ENCODE peak calls at places on chromosomes 2 and 18, in six cellular contexts. One of them, this sample, is unnamed.

GRCh38 chr2:127593228-127594115 is 52.5 kb upstream of the GPR17 start:
- DNase-seq in lower leg skin: peak; percentile 77
- DNase-seq in endodermal cell: peak; percentile 33
- DNase-seq in A549: no peak
- DNase-seq in BE2C: no peak
- DNase-seq in heart right ventricle: no peak
- DNase-seq in this sample: no peak

GRCh38 chr2:195356026-195356425 is 301.0 kb upstream of the SLC39A10 start:
- DNase-seq in lower leg skin: no peak
- DNase-seq in endodermal cell: no peak
- DNase-seq in A549: no peak
- DNase-seq in BE2C: no peak
- DNase-seq in heart right ventricle: no peak
- DNase-seq in this sample: no peak

GRCh38 chr2:200306969-200307811 is 697 bp downstream of the SPATS2L start:
- DNase-seq in lower leg skin: peak; percentile 87
- DNase-seq in endodermal cell: peak; percentile 66
- DNase-seq in A549: peak; percentile 42
- DNase-seq in BE2C: peak; percentile 74
- DNase-seq in heart right ventricle: peak; percentile 64
- DNase-seq in this sample: peak; percentile 62

GRCh38 chr2:55087501-55087900 is 37.2 kb upstream of the RTN4 start:
- DNase-seq in lower leg skin: no peak
- DNase-seq in endodermal cell: no peak
- DNase-seq in A549: no peak
- DNase-seq in BE2C: no peak
- DNase-seq in heart right ventricle: no peak
- DNase-seq in this sample: no peak

GRCh38 chr2:45951025-45951737 is 299.7 kb downstream of the PRKCE start:
- DNase-seq in lower leg skin: no peak
- DNase-seq in endodermal cell: no peak
- DNase-seq in A549: no peak
- DNase-seq in BE2C: no peak
- DNase-seq in heart right ventricle: no peak
- DNase-seq in this sample: no peak

GRCh38 chr2:66813976-66814375 is 379.1 kb downstream of the MEIS1 start:
- DNase-seq in lower leg skin: no peak
- DNase-seq in endodermal cell: no peak
- DNase-seq in A549: no peak
- DNase-seq in BE2C: no peak
- DNase-seq in heart right ventricle: no peak
- DNase-seq in this sample: no peak

GRCh38 chr2:71586471-71586870 is 133.1 kb downstream of the DYSF start:
- DNase-seq in lower leg skin: no peak
- DNase-seq in endodermal cell: no peak
- DNase-seq in A549: no peak
- DNase-seq in BE2C: no peak
- DNase-seq in heart right ventricle: no peak
- DNase-seq in this sample: no peak

GRCh38 chr18:62485684-62486083 is 37.1 kb upstream of the ZCCHC2 start:
- DNase-seq in lower leg skin: no peak
- DNase-seq in endodermal cell: no peak
- DNase-seq in A549: peak; percentile 67
- DNase-seq in BE2C: no peak
- DNase-seq in heart right ventricle: no peak
- DNase-seq in this sample: no peak

GRCh38 chr18:41949206-41949920 is 5.7 kb upstream of the PIK3C3 start:
- DNase-seq in lower leg skin: no peak
- DNase-seq in endodermal cell: no peak
- DNase-seq in A549: peak; percentile 10
- DNase-seq in BE2C: no peak
- DNase-seq in heart right ventricle: no peak
- DNase-seq in this sample: no peak

GRCh38 chr2:12715878-12716249 is 872 bp upstream of the TRIB2 start:
- DNase-seq in lower leg skin: peak; percentile 93
- DNase-seq in endodermal cell: peak; percentile 92
- DNase-seq in A549: peak; percentile 61
- DNase-seq in BE2C: peak; percentile 83
- DNase-seq in heart right ventricle: peak; percentile 81
- DNase-seq in this sample: peak; percentile 75

GRCh38 chr2:24508878-24509277 is 17.8 kb downstream of the NCOA1 start:
- DNase-seq in lower leg skin: no peak
- DNase-seq in endodermal cell: no peak
- DNase-seq in A549: no peak
- DNase-seq in BE2C: no peak
- DNase-seq in heart right ventricle: no peak
- DNase-seq in this sample: no peak
- TF ChIP-seq CTCF in lower leg skin: no peak
- TF ChIP-seq CTCF in endodermal cell: no peak
- TF ChIP-seq CTCF in A549: no peak
- TF ChIP-seq CTCF in BE2C: no peak
- TF ChIP-seq CTCF in heart right ventricle: no peak
- TF ChIP-seq CTCF in this sample: no peak

DNA sequence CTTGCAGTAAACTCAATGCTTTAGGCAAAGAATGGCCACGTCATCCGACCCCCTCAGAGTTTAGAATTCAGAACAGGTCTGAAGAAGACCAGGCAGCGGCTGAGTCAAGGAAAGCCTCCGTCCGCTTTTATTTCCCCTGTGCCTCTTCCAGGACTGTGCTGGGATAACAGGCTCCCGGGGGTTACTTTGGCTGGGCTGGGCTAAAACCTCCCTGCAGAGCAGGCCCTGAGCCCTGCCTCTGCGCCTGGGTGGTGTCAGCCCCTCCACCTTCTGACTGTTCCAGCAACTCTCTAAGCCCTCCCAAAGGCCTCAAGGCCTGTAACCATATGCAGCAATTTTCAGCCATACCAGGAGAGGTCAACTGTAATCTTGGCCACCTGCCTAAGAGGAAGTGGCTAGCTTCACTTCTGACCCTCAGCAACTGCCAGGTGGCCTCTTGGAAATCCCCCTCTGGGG is 166.5 kb downstream of the RPIA start:
- DNase-seq in lower leg skin: no peak
- DNase-seq in endodermal cell: no peak
- DNase-seq in A549: peak; percentile 6
- DNase-seq in BE2C: no peak
- DNase-seq in heart right ventricle: no peak
- DNase-seq in this sample: peak; percentile 44
- TF ChIP-seq CTCF in lower leg skin: no peak
- TF ChIP-seq CTCF in endodermal cell: no peak
- TF ChIP-seq CTCF in A549: no peak
- TF ChIP-seq CTCF in BE2C: no peak
- TF ChIP-seq CTCF in heart right ventricle: no peak
- TF ChIP-seq CTCF in this sample: no peak

DNA sequence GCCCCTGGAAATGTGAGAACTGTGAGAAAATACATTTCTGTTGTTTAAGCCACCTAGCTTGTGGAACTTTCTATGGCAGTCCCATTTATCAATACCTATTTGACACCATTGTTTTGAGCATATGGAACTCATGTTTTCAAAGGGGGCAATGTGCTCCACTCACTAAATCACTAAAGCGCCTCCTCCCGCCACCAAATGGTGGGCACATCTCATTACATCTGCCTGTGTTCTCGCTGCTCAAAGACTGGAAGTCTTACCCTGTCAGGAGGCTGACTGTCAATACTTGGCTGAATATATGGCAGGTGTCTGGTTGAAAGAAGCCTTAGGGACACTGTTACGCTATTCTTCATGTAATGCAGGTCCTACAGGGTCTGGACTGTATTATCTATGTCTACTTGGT is 767.7 kb downstream of the TSN start:
- DNase-seq in lower leg skin: no peak
- DNase-seq in endodermal cell: peak; percentile 66
- DNase-seq in A549: no peak
- DNase-seq in BE2C: peak; percentile 7
- DNase-seq in heart right ventricle: no peak
- DNase-seq in this sample: no peak
- TF ChIP-seq CTCF in lower leg skin: no peak
- TF ChIP-seq CTCF in endodermal cell: peak; percentile 62
- TF ChIP-seq CTCF in A549: no peak
- TF ChIP-seq CTCF in BE2C: no peak
- TF ChIP-seq CTCF in heart right ventricle: no peak
- TF ChIP-seq CTCF in this sample: no peak

GRCh38 chr2:238339814-238340213 is 19.5 kb downstream of the TRAF3IP1 start:
- DNase-seq in lower leg skin: no peak
- DNase-seq in endodermal cell: no peak
- DNase-seq in A549: peak; percentile 49
- DNase-seq in BE2C: no peak
- DNase-seq in heart right ventricle: no peak
- DNase-seq in this sample: no peak
- TF ChIP-seq CTCF in lower leg skin: no peak
- TF ChIP-seq CTCF in endodermal cell: peak; percentile 11
- TF ChIP-seq CTCF in A549: peak; percentile 46
- TF ChIP-seq CTCF in BE2C: peak; percentile 20
- TF ChIP-seq CTCF in heart right ventricle: no peak
- TF ChIP-seq CTCF in this sample: no peak

DNA sequence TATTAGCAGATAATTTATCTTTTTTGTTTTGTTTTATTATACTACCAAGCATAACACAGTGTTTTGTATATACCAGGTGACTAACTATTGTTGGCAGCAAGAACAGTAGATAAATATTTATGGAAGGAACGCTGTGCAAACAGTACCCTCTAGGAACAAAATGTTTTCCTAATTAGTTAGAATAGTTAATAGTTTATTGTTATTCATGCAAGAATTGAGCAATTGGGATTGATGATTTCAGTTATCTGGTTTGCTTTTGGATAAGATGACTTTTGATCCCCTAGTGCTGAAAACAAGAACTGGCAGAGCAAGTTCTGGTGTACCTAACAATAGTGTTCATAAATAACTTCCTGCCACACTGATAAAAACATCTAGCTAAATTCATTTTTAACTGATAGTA is 323.3 kb downstream of the TGIF1 start:
- DNase-seq in lower leg skin: no peak
- DNase-seq in endodermal cell: no peak
- DNase-seq in A549: no peak
- DNase-seq in BE2C: no peak
- DNase-seq in heart right ventricle: no peak
- DNase-seq in this sample: no peak
- TF ChIP-seq CTCF in lower leg skin: no peak
- TF ChIP-seq CTCF in endodermal cell: peak; percentile 44
- TF ChIP-seq CTCF in A549: no peak
- TF ChIP-seq CTCF in BE2C: no peak
- TF ChIP-seq CTCF in heart right ventricle: no peak
- TF ChIP-seq CTCF in this sample: no peak

DNA sequence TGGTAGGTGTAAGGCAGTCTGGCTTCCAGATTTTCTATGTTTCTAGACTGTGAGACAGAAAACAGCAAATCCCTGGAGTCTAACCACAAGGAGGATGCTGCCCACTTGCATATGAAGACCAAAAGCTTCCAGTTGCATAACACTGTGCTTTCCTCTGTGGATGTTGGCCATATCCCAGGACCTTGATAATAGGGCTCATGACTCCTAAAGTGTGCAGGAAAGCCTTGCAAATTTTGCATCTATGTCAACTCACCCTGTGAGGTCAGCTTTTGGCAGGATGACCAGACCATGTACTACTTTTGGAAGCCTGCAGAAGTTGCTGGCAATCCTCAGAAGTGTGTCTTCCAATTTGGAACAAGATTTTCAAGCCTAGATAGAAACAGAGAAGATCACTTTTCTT is 85.6 kb upstream of the RAB27B start:
- DNase-seq in lower leg skin: no peak
- DNase-seq in endodermal cell: no peak
- DNase-seq in A549: peak; percentile 29
- DNase-seq in BE2C: no peak
- DNase-seq in heart right ventricle: no peak
- DNase-seq in this sample: no peak
- TF ChIP-seq CTCF in lower leg skin: no peak
- TF ChIP-seq CTCF in endodermal cell: no peak
- TF ChIP-seq CTCF in A549: no peak
- TF ChIP-seq CTCF in BE2C: no peak
- TF ChIP-seq CTCF in heart right ventricle: no peak
- TF ChIP-seq CTCF in this sample: no peak

This sample was measured in glutamatergic neuron.